ENCODE peak calls at places on chromosomes 6 and 20, in four cellular contexts. B is mesothelial cell of epicardium, W is GM13977, O is gastrocnemius medialis. Y is an unnamed sample.

GRCh38 chr6:3022765-3023662 is 23.3 kb downstream of the NQO2 start:
- DNase-seq in B (no peak), W (no peak), O (no peak), Y (no peak)

GRCh38 chr6:39947611-39948068 is 13.4 kb upstream of the MOCS1 start:
- DNase-seq in B (no peak), W (no peak), O (no peak), Y (no peak)

GRCh38 chr6:74170118-74170517 is 474.1 kb downstream of the CD109 start:
- DNase-seq in B (no peak), W (no peak), O (no peak), Y (no peak)

GRCh38 chr6:13923527-13924145 is 1.1 kb upstream of the RNF182 start:
- DNase-seq in B (no peak), W (no peak), O (no peak), Y (no peak)

GRCh38 chr6:136860043-136860442 is 37.7 kb downstream of the PEX7 start:
- DNase-seq in B (no peak), W (no peak), O (no peak), Y (no peak)

GRCh38 chr6:157811476-157812173 is 11.4 kb upstream of the SNX9 start:
- DNase-seq in B (no peak), W (no peak), O (no peak), Y (no peak)

GRCh38 chr6:91824346-91824745 is 1237.5 kb upstream of the MAP3K7 start:
- DNase-seq in B (no peak), W (no peak), O (no peak), Y (no peak)

GRCh38 chr6:89034586-89035251 is 45.8 kb upstream of the PNRC1 start:
- DNase-seq in B (no peak), W (no peak), O (peak), Y (no peak)

GRCh38 chr6:142550310-142550709 is 248.5 kb downstream of the ADGRG6 start:
- DNase-seq in B (no peak), W (no peak), O (no peak), Y (no peak)

GRCh38 chr6:142548571-142548970 is 246.8 kb downstream of the ADGRG6 start:
- DNase-seq in B (no peak), W (no peak), O (no peak), Y (no peak)

DNA sequence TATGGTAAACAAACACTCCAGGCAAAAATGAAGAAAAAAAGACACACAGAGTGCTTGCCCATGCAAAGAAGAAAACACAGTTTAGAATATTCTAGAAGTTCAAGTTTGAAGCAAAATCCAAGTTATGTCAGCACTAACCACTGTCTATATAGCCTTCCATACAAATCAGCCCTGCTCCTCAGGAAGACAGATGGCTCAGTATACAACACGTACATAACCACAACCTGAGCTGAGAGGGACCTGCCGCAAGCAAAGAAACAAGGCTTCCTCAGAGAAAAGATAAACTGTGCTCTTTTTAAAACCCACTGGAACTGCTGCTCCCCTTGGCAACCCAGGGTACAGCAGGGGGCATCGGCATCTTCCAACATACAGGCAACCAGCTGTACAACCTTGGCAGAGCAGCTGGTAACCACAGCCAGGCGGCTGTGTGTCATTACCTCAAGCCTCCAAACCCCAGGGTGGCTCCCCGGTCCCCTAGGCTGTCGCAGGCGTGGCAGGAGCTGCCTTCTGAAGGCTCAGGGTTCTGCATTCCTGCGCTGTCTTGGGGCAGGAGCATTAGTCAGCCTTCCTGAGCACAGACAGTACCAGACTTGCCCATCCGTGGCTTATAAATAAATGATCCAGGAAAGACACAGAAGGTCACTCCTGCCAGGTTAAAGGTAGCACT is 249.5 kb downstream of the ADGRG6 start:
- DNase-seq in B (no peak), W (no peak), O (no peak), Y (no peak)
- TF ChIP-seq CTCF in B (no peak), W (no peak), O (no peak), Y (no peak)

GRCh38 chr6:167937301-167937700 is 60.2 kb upstream of the KIF25 start:
- DNase-seq in B (no peak), W (no peak), O (no peak), Y (no peak)

GRCh38 chr6:167933847-167934246 is 63.6 kb upstream of the KIF25 start:
- DNase-seq in B (no peak), W (no peak), O (no peak), Y (no peak)

GRCh38 chr6:167933290-167933689 is 64.2 kb upstream of the KIF25 start:
- DNase-seq in B (no peak), W (no peak), O (no peak), Y (no peak)

GRCh38 chr6:167932468-167933276 is 64.8 kb upstream of the KIF25 start:
- DNase-seq in B (no peak), W (no peak), O (no peak), Y (no peak)

GRCh38 chr6:167934426-167934864 is 63.0 kb upstream of the KIF25 start:
- DNase-seq in B (no peak), W (no peak), O (no peak), Y (no peak)
- TF ChIP-seq CTCF in B (no peak), W (no peak), O (no peak), Y (no peak)

GRCh38 chr20:56843817-56844216 is 214.7 kb downstream of the TFAP2C start:
- DNase-seq in B (no peak), W (no peak), O (no peak), Y (no peak)
- TF ChIP-seq CTCF in B (no peak), W (no peak), O (no peak), Y (no peak)

GRCh38 chr6:112086744-112087135 is 542 bp downstream of the TUBE1 start:
- DNase-seq in B (no peak), W (peak), O (no peak), Y (peak)

GRCh38 chr6:112087916-112088315 is 525 bp downstream of the FAM229B start:
- DNase-seq in B (no peak), W (no peak), O (no peak), Y (no peak)

GRCh38 chr6:112085666-112086065 is 1.6 kb downstream of the TUBE1 start:
- DNase-seq in B (no peak), W (no peak), O (no peak), Y (no peak)

GRCh38 chr6:112081569-112081968 is 5.7 kb downstream of the TUBE1 start:
- DNase-seq in B (no peak), W (no peak), O (no peak), Y (no peak)

GRCh38 chr6:112087136-112087908 is at the start of the genes FAM229B and TUBE1:
- DNase-seq in B (peak), W (peak), O (peak), Y (peak)
- TF ChIP-seq CTCF in B (no peak), W (no peak), O (no peak), Y (no peak)

DNA sequence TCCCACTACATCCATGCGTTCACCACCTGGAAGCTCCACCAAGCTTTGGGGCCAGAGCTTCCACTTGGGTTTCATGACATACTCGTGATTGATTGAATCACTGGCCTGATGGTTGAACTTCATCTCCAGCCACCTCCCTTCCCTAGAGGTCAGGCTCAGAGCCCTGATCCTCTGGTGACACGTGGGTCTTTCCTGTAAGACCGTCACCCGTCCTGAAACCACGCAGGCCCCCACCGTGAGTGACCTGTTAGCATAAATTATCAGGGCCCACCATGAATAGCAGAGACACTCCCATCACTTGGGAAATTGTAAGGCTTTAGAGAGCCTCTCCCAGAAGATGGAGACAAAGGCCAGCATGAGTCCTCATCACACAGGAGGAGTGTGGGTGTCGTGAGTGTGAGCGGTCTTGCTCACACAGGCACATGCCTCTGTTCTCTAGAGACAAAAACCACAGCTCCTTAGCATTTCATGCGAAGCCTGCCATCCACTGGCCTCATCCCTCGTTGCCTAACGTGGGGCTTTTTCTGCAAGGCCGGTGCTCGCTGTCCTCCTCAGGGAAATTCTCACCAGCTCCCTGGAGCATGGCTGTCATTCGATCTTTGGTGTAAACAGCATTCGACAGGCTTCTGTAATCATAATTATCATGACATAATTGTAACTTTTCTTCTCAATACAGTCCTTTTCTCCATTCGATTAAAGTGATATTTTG is 65.1 kb upstream of the DUSP22 start:
- DNase-seq in B (no peak), W (peak), O (no peak), Y (peak)
- TF ChIP-seq CTCF in B (no peak), W (peak), O (no peak), Y (no peak)

GRCh38 chr6:11585426-11586016 is 48.0 kb downstream of the TMEM170B start:
- DNase-seq in B (no peak), W (peak), O (no peak), Y (peak)
- TF ChIP-seq CTCF in B (peak), W (peak), O (peak), Y (peak)

GRCh38 chr20:41848180-41848579 is 230.0 kb upstream of the CHD6 start:
- DNase-seq in B (no peak), W (no peak), O (no peak), Y (no peak)
- TF ChIP-seq CTCF in B (no peak), W (no peak), O (no peak), Y (no peak)

Y was measured in GM13976.